ENCODE peak calls at places on chromosome 9, in five cellular contexts. L is A549, Q is HFFc6, O is B cell, C is upper lobe of right lung. M is an unnamed sample.

GRCh38 chr9:128818839-128819715 is 777 bp downstream of the ENDOG start:
- DNase-seq in L (peak; percentile 35), C (peak; percentile 81), O (peak; percentile 68), Q (no peak), M (peak; percentile 71)

GRCh38 chr9:129401623-129402340 is 219.1 kb downstream of the C9orf50 start:
- DNase-seq in L (no peak), O (no peak), Q (no peak), C (no peak), M (no peak)

GRCh38 chr9:129386812-129387177 is 208.7 kb upstream of the IER5L start:
- DNase-seq in L (no peak), O (no peak), C (peak; percentile 49), Q (no peak), M (no peak)

GRCh38 chr9:95081998-95082397 is 235.5 kb downstream of the FANCC start:
- DNase-seq in Q (no peak), C (peak; percentile 37), L (no peak), O (no peak), M (no peak)

GRCh38 chr9:123350590-123351310 is 5.2 kb upstream of the CRB2 start:
- DNase-seq in C (no peak), L (no peak), Q (no peak), O (no peak), M (no peak)

GRCh38 chr9:92746567-92747458 is 17.8 kb downstream of the BICD2 start:
- DNase-seq in Q (no peak), L (no peak), O (no peak), C (no peak), M (no peak)

GRCh38 chr9:125460346-125460745 is 198.7 kb downstream of the GAPVD1 start:
- DNase-seq in O (no peak), Q (no peak), L (no peak), C (no peak), M (no peak)

GRCh38 chr9:133487331-133487725 is 8.4 kb upstream of the SLC2A6 start:
- DNase-seq in C (no peak), O (no peak), Q (no peak), L (no peak), M (no peak)

GRCh38 chr9:20884985-20885593 is 146.4 kb downstream of the HACD4 start:
- DNase-seq in L (peak; percentile 9), O (peak; percentile 48), Q (peak; percentile 41), C (no peak), M (peak; percentile 20)

GRCh38 chr9:105205787-105206511 is 38.5 kb upstream of the SLC44A1 start:
- DNase-seq in L (no peak), C (no peak), O (no peak), Q (peak; percentile 81), M (no peak)

GRCh38 chr9:126203313-126203712 is 123.3 kb upstream of the MVB12B start:
- DNase-seq in C (no peak), O (no peak), L (no peak), Q (no peak), M (no peak)

GRCh38 chr9:93827545-93828330 is 127.4 kb downstream of the BARX1 start:
- DNase-seq in O (peak; percentile 33), L (peak; percentile 89), Q (peak; percentile 7), C (peak; percentile 78), M (peak; percentile 80)

GRCh38 chr9:6086006-6086655 is 70.7 kb upstream of the RANBP6 start:
- DNase-seq in C (no peak), L (no peak), Q (no peak), O (no peak), M (no peak)

GRCh38 chr9:89408628-89409101 is 89.2 kb downstream of the SEMA4D start:
- DNase-seq in Q (no peak), C (no peak), L (no peak), O (peak; percentile 50), M (no peak)

GRCh38 chr9:136314944-136315343 is 11.1 kb upstream of the CCDC187 start:
- DNase-seq in Q (no peak), O (no peak), C (no peak), L (no peak), M (no peak)

GRCh38 chr9:134731497-134732391 is 90.1 kb downstream of the COL5A1 start:
- DNase-seq in C (no peak), Q (no peak), O (no peak), L (no peak), M (no peak)

GRCh38 chr9:134088064-134088725 is 20.4 kb upstream of the BRD3 start:
- DNase-seq in Q (no peak), L (no peak), O (no peak), C (peak; percentile 49), M (no peak)

GRCh38 chr9:124271660-124272059 is 13.9 kb downstream of the NEK6 start:
- DNase-seq in C (no peak), Q (no peak), L (no peak), O (no peak), M (no peak)

GRCh38 chr9:79430599-79430998 is 141.2 kb upstream of the TLE4 start:
- DNase-seq in Q (no peak), C (no peak), L (no peak), O (no peak), M (no peak)

GRCh38 chr9:70413427-70413797 is 1.0 kb downstream of the KLF9 start:
- DNase-seq in C (no peak), O (peak; percentile 78), L (no peak), Q (no peak), M (peak; percentile 59)

GRCh38 chr9:131394464-131395026 is 659 bp downstream of the PRRC2B start:
- DNase-seq in Q (peak; percentile 25), C (peak; percentile 79), O (peak; percentile 73), L (no peak), M (peak; percentile 65)

GRCh38 chr9:32251539-32251938 is 132.9 kb upstream of the ACO1 start:
- DNase-seq in C (no peak), Q (peak; percentile 44), O (peak; percentile 26), L (peak; percentile 22), M (peak; percentile 65)

GRCh38 chr9:25677301-25678146 is 720 bp downstream of the TUSC1 start:
- DNase-seq in C (peak; percentile 96), Q (no peak), L (peak; percentile 28), O (peak; percentile 35), M (peak; percentile 38)

GRCh38 chr9:134705786-134706185 is 64.2 kb downstream of the COL5A1 start:
- DNase-seq in C (no peak), L (no peak), Q (no peak), O (no peak), M (no peak)

GRCh38 chr9:7239708-7240107 is 481.9 kb downstream of the KDM4C start:
- DNase-seq in C (no peak), O (no peak), L (no peak), Q (no peak), M (no peak)

GRCh38 chr9:13140843-13141592 is 138.5 kb downstream of the MPDZ start:
- DNase-seq in O (no peak), Q (no peak), L (no peak), C (no peak), M (no peak)

GRCh38 chr9:105503873-105504272 is 54.1 kb upstream of the FKTN start:
- DNase-seq in L (no peak), Q (no peak), O (no peak), C (no peak), M (no peak)

GRCh38 chr9:89419978-89420394 is 77.9 kb downstream of the SEMA4D start:
- DNase-seq in Q (no peak), C (no peak), L (no peak), O (no peak), M (no peak)

GRCh38 chr9:71916834-71917534 is 5.5 kb downstream of the C9orf85 start:
- DNase-seq in O (no peak), Q (no peak), C (no peak), L (no peak), M (peak; percentile 37)

GRCh38 chr9:76756273-76756650 is 8.0 kb upstream of the PCA3 start:
- DNase-seq in C (no peak), O (no peak), L (peak; percentile 11), Q (peak; percentile 21), M (no peak)

GRCh38 chr9:83280259-83280658 is 217.3 kb upstream of the RASEF start:
- DNase-seq in O (no peak), C (no peak), Q (peak; percentile 52), L (no peak), M (no peak)

GRCh38 chr9:134641173-134641985 is at the start of gene COL5A1:
- DNase-seq in C (peak; percentile 92), Q (peak; percentile 92), O (peak; percentile 41), L (peak; percentile 84), M (no peak)

GRCh38 chr9:118331622-118332045 is 627.4 kb downstream of the TLR4 start:
- DNase-seq in C (no peak), Q (peak; percentile 30), L (peak; percentile 38), O (no peak), M (no peak)
- TF ChIP-seq CTCF in C (no peak), Q (no peak), L (no peak), O (no peak), M (no peak)

DNA sequence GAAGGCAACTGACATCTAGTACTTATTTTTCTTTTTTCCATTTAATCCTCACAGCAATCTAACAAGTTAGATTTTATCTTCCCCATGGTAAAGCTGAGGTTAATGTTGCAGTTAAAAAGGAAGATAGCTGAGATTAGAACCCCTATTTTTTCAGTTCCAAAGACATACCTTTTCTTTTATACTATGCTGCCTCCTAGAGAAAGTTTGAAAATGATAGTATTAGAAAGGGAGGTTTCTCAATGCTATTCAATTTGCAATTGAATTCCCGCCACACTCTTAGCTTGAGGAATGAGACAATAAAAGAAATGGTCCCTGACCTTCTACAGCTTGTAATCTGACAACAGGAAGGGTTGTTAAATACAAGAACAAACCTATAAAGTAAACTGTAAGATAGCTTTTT is 195.9 kb upstream of the TRIM32 start:
- DNase-seq in Q (no peak), O (no peak), L (no peak), C (no peak), M (no peak)
- TF ChIP-seq CTCF in Q (no peak), O (no peak), L (no peak), C (no peak), M (no peak)

GRCh38 chr9:112572416-112572815 is 85.8 kb downstream of the KIAA1958 start:
- DNase-seq in L (no peak), C (no peak), Q (no peak), O (no peak), M (no peak)
- TF ChIP-seq CTCF in L (no peak), C (no peak), Q (no peak), O (no peak), M (no peak)

GRCh38 chr9:87498046-87498815 is 564 bp downstream of the DAPK1 start:
- DNase-seq in Q (no peak), C (peak; percentile 87), O (no peak), L (peak; percentile 69), M (peak; percentile 68)

GRCh38 chr9:87499455-87500015 is 1.9 kb downstream of the DAPK1 start:
- DNase-seq in Q (no peak), L (no peak), O (no peak), C (no peak), M (peak; percentile 59)

GRCh38 chr9:87497080-87497603 is 525 bp upstream of the DAPK1 start:
- DNase-seq in L (no peak), Q (no peak), C (no peak), O (no peak), M (no peak)

GRCh38 chr9:87498816-87499454 is 1.3 kb downstream of the DAPK1 start:
- DNase-seq in L (no peak), Q (no peak), O (no peak), C (no peak), M (no peak)

DNA sequence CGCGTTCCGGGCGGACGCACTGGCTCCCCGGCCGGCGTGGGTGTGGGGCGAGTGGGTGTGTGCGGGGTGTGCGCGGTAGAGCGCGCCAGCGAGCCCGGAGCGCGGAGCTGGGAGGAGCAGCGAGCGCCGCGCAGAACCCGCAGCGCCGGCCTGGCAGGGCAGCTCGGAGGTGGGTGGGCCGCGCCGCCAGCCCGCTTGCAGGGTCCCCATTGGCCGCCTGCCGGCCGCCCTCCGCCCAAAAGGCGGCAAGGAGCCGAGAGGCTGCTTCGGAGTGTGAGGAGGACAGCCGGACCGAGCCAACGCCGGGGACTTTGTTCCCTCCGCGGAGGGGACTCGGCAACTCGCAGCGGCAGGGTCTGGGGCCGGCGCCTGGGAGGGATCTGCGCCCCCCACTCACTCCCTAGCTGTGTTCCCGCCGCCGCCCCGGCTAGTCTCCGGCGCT is at the start of gene DAPK1:
- DNase-seq in Q (no peak), O (no peak), L (peak; percentile 83), C (peak; percentile 92), M (peak; percentile 87)
- TF ChIP-seq CTCF in Q (no peak), O (no peak), L (peak; percentile 29), C (peak; percentile 41), M (peak; percentile 29)